ENCODE peak calls at places on chromosomes 11 and 22, in five cellular contexts. L is neural progenitor cell, S is aorta, J is Panc1, G is IMR-90. B is an unnamed sample. For H3K9me3 and H3K27me3, the result is how much of the 10 kb centered on the place peaks cover.

GRCh38 chr11:61791737-61792309 is 576 bp downstream of the TMEM258 start:
- DNase-seq in L (peak), S (peak), J (no peak), G (peak), B (peak)

GRCh38 chr22:16810188-16810802 is 14.9 kb downstream of the XKR3 start:
- DNase-seq in L (no peak), S (no peak), J (no peak), G (no peak), B (no peak)

GRCh38 chr11:7906481-7906880 is 24.6 kb downstream of the OR10A6 start:
- DNase-seq in L (no peak), S (no peak), J (no peak), G (no peak), B (no peak)

GRCh38 chr11:105045897-105046296 is 762 bp upstream of the CARD16 start:
- DNase-seq in L (no peak), S (no peak), J (no peak), G (no peak), B (peak)

GRCh38 chr11:130890039-130890745 is 26.1 kb downstream of the SNX19 start:
- DNase-seq in L (no peak), S (no peak), J (no peak), G (peak), B (no peak)

GRCh38 chr22:38504731-38505594 is 1.1 kb downstream of the DDX17 start:
- DNase-seq in L (peak), S (peak), J (no peak), G (peak), B (peak)

GRCh38 chr11:4607111-4607510 is 920 bp downstream of the TRIM68 start:
- DNase-seq in L (no peak), S (no peak), J (no peak), G (peak), B (no peak)

GRCh38 chr11:75759832-75760231 is 8.7 kb upstream of the DGAT2 start:
- DNase-seq in L (no peak), S (no peak), J (no peak), G (no peak), B (no peak)

GRCh38 chr11:121253951-121254350 is 38.6 kb upstream of the SC5D start:
- DNase-seq in L (no peak), S (no peak), J (no peak), G (no peak), B (no peak)

GRCh38 chr11:134155456-134155855 is 68.3 kb downstream of the NCAPD3 start:
- DNase-seq in L (no peak), S (no peak), J (no peak), G (no peak), B (no peak)

GRCh38 chr22:48182896-48183805 is 1420.7 kb downstream of the TBC1D22A start:
- DNase-seq in L (no peak), S (no peak), J (no peak), G (no peak), B (no peak)
- H3K9me3 ChIP-seq in L (under half), S (under half), J (under half), G (half or more), B (under half)

GRCh38 chr11:58330861-58331260 is 28.0 kb downstream of the OR5B17 start:
- DNase-seq in L (no peak), S (no peak), J (no peak), G (peak), B (no peak)

DNA sequence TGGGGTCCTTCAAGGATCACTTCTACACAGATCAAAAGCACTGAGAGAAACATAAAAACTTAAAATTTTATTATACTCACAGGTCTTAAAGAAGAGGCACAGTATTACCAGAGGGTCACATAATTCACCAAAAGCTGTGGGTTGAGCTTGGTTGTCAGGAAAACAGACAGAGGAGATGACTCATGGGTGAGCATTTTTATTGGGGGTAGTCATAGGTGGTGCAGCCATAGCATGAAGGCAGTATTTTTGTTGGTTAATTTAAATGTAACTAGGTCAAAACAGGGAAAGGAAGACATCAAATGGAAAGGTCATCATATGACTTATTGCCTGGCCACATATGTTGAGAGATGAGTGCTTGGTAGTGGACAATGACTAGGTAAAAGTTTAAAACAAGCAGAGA is 24.2 kb downstream of the OR5B17 start:
- DNase-seq in L (no peak), S (no peak), J (no peak), G (peak), B (peak)
- H3K4me3 ChIP-seq in L (no peak), S (no peak), J (no peak), G (no peak), B (no peak)

GRCh38 chr11:36724742-36725387 is 126.8 kb upstream of the RAG2 start:
- DNase-seq in L (no peak), S (no peak), J (no peak), G (no peak), B (no peak)
- H3K27me3 ChIP-seq in L (under half), S (under half), J (under half), G (under half), B (under half)

GRCh38 chr22:49324527-49325491 is 502.9 kb downstream of the BRD1 start:
- DNase-seq in L (no peak), S (peak), J (no peak), G (no peak), B (no peak)

GRCh38 chr22:49322861-49323622 is 504.6 kb downstream of the BRD1 start:
- DNase-seq in L (no peak), S (peak), J (no peak), G (no peak), B (no peak)

GRCh38 chr22:49322231-49322630 is 505.4 kb downstream of the BRD1 start:
- DNase-seq in L (no peak), S (no peak), J (no peak), G (no peak), B (no peak)

GRCh38 chr22:49325531-49326395 is 501.9 kb downstream of the BRD1 start:
- DNase-seq in L (no peak), S (peak), J (no peak), G (no peak), B (no peak)

GRCh38 chr22:49323751-49324415 is 503.8 kb downstream of the BRD1 start:
- DNase-seq in L (no peak), S (peak), J (no peak), G (no peak), B (no peak)
- H3K9me3 ChIP-seq in L (under half), S (under half), J (under half), G (half or more), B (under half)

DNA sequence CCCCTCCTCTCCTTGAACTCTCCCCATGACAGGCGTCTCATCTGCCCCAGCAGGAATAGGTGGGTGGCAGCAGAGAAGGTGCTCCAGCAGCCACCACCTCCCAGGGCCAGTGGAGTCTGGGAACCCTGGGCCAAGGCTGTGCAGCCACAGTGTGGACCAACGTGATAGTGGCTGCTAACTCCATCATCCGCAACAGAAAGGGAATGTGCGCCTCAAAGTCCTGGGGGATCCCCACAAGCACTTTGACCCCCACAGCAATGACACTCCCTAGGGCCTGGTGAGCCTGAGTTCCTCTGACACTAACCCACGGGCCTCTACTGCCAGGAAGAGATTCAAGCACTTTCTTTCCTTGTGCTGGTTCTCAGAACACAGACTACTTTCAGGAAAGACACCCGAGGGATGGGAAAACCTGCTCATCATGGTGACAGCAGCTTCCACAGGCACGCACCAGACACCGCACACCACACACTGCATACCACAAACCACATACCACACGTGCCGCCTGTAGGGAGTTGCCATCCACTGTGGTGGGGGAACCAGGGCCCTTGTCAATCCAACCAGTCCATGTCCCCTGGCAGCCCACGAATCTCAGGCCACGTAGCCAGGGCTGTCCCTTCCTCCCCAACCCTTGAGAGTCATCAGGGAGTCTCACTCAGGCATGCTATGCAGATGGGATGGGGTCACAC is 3.4 kb upstream of the SLC25A1 start:
- DNase-seq in L (no peak), S (no peak), J (no peak), G (no peak), B (no peak)
- H3K4me3 ChIP-seq in L (no peak), S (no peak), J (no peak), G (no peak), B (no peak)

DNA sequence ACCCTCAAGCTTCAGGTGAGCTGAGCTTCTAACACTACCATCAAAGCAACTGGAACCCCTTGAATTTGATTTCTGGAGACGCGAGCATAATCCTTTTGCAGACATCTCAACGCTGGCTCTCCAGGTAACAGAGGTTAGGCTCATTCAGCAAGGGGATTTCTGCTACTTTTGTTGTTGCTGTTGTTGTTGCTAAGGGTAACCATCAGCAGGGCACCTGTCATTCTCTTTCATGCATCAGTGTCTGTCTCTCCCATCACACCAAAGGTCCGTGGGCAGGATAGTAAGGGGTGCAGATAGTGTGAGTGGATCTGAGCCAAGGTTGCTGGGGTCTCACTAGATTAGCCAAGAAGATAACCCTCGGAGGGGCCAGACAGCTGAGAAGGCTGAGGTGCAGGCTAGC is 90.3 kb downstream of the TP53I11 start:
- DNase-seq in L (no peak), S (no peak), J (no peak), G (no peak), B (no peak)
- H3K27me3 ChIP-seq in L (under half), S (under half), J (under half), G (under half), B (under half)